ENCODE peak calls at places on chromosomes 7 and 10, in eight cellular contexts. V is spleen, J is lower leg skin, Z is astrocyte, N is osteocyte, C is foreskin fibroblast, S is esophagus muscularis mucosa, L is fibroblast of lung. M is an unnamed sample.

GRCh38 chr10:69506834-69507643 is 55.8 kb downstream of the TSPAN15 start:
- DNase-seq in V (peak), L (no peak), Z (no peak), N (peak), J (no peak), C (no peak), S (peak), M (peak)

GRCh38 chr10:48209246-48209645 is 65.2 kb downstream of the FRMPD2 start:
- DNase-seq in Z (peak), V (no peak), S (no peak), L (peak), N (no peak), C (peak), J (no peak), M (no peak)

GRCh38 chr10:131663411-131663810 is 237.4 kb upstream of the PPP2R2D start:
- DNase-seq in C (no peak), S (no peak), V (no peak), J (no peak), L (no peak), N (no peak), Z (no peak), M (no peak)

GRCh38 chr7:512541-513311 is 6.9 kb downstream of the PDGFA start:
- DNase-seq in V (no peak), L (peak), J (no peak), Z (peak), S (no peak), C (no peak), N (no peak), M (no peak)

GRCh38 chr10:52115823-52116222 is 198.3 kb upstream of the DKK1 start:
- DNase-seq in J (no peak), S (no peak), C (no peak), V (no peak), L (peak), N (no peak), Z (peak), M (no peak)

GRCh38 chr7:40793132-40793531 is 658.3 kb downstream of the SUGCT start:
- DNase-seq in Z (peak), N (no peak), V (no peak), J (no peak), S (no peak), C (peak), L (peak), M (no peak)

GRCh38 chr7:3068568-3068967 is 24.9 kb upstream of the CARD11 start:
- DNase-seq in V (no peak), S (no peak), L (no peak), C (no peak), N (no peak), J (no peak), Z (no peak), M (no peak)

GRCh38 chr7:82629583-82629982 is 186.0 kb upstream of the CACNA2D1 start:
- DNase-seq in V (no peak), Z (peak), C (no peak), J (no peak), N (no peak), S (no peak), L (peak), M (no peak)

GRCh38 chr10:84706875-84707274 is 378.5 kb downstream of the CCSER2 start:
- DNase-seq in J (no peak), C (no peak), N (no peak), L (peak), Z (no peak), V (no peak), S (no peak), M (no peak)

GRCh38 chr7:31122649-31123058 is 70.5 kb downstream of the ADCYAP1R1 start:
- DNase-seq in L (peak), S (peak), N (peak), Z (peak), C (peak), J (peak), V (no peak), M (no peak)

GRCh38 chr10:46547881-46548780 is 8.3 kb downstream of the GPRIN2 start:
- DNase-seq in Z (peak), C (no peak), N (peak), L (peak), V (peak), S (no peak), J (peak), M (peak)

GRCh38 chr7:771241-772004 is 44.3 kb upstream of the PRKAR1B start:
- DNase-seq in N (no peak), L (no peak), C (peak), Z (no peak), S (peak), J (peak), V (no peak), M (no peak)

GRCh38 chr7:106165328-106165727 is 53.2 kb upstream of the SYPL1 start:
- DNase-seq in S (no peak), L (peak), Z (peak), V (no peak), J (no peak), N (no peak), C (peak), M (no peak)

GRCh38 chr7:5422324-5423271 is 1.0 kb downstream of the TNRC18 start:
- DNase-seq in L (peak), Z (no peak), C (no peak), N (no peak), V (peak), S (no peak), J (no peak), M (no peak)

DNA sequence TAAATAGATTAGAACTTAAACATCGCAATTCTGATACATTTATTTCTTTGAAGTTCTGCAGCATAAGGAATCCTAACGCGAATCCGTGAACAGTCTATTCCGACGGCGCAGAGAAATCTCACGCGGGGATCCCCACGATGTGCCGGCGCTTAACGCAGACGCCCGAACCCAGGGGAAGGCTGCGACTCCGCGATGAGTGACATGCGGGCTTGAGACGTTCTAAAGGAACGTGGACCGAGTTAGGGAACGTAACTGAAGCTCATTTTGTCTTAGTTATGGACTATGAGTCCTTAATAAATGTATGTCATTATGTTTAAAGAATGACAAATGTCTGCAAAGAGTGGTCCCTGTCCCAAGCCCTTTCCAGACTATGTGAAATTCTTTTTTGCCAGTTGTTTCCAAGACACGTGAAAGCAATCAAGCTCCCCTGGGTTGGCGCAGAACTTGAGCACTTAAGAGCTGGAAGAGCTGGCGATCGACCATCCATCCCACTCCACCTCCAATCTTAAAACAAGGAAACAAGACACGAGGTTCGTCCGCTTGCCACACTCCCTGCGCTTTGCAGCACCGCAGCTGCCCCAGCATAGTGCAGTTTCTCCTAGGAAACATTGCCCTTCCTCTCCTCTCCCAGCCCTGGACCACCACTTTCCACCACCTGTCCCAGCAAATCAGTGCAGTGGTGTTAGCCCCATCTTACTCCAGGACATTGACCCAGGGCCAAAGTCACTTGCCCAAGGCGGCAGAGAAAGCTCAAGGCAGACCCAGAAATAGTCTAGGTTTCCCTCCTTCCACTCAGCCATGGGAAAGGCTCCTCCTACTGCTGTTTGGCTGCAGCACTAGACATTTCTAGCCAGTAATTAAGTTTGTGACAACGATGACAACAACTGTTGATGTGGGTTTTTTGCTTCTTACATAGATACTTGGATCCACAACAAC is 1.2 kb upstream of the PARD3 start:
- DNase-seq in C (no peak), J (no peak), L (peak), N (no peak), V (peak), S (no peak), Z (no peak), M (no peak)
- TF ChIP-seq CTCF in C (peak), J (no peak), L (peak), N (peak), V (no peak), S (no peak), Z (no peak), M (no peak)

DNA sequence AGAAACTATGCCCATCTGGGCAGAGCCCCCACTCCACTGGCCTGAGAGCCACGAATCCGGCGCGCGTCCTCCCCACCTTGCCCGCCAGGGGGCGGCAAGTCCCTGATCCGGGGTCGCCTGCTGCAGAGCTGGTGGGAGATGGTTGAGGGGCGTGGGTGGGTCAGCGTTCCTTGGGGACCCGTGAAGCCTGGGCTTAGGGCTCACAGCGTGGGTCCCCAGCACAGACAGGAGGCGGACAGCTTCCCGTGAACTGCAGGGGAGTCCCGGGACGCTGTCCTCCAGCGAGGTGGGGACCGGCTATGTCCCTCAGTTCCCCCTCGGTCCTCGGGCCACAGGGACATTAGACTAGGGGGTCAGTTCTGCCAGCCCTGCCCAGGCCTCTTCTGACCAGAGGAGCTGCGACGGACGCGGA is 574 bp upstream of the POP7 start:
- DNase-seq in L (peak), N (peak), Z (peak), J (no peak), C (peak), S (peak), V (peak), M (peak)
- TF ChIP-seq CTCF in L (peak), N (peak), Z (peak), J (no peak), C (peak), S (peak), V (peak), M (peak)

GRCh38 chr7:66927348-66927948 is 6.4 kb downstream of the TMEM248 start:
- DNase-seq in L (no peak), S (no peak), J (no peak), Z (no peak), N (no peak), C (no peak), V (no peak), M (no peak)
- TF ChIP-seq CTCF in L (no peak), S (no peak), J (no peak), Z (no peak), N (no peak), C (no peak), V (no peak), M (no peak)

GRCh38 chr7:134690016-134690415 is 43.4 kb downstream of the BPGM start:
- DNase-seq in L (peak), S (no peak), Z (peak), C (peak), V (no peak), N (no peak), J (no peak), M (no peak)
- TF ChIP-seq CTCF in L (peak), S (peak), Z (peak), C (peak), V (peak), N (peak), J (no peak), M (peak)

M was measured in type B pancreatic cell.